ENCODE peak calls at places on chromosome 1, in four cellular contexts. N, Y, H and P are unnamed samples.

GRCh38 chr1:920506-920905 is 3.2 kb upstream of the SAMD11 start:
- DNase-seq in H (no peak), Y (peak), N (no peak), P (no peak)

GRCh38 chr1:99849413-99849743 is 783 bp upstream of the AGL start:
- DNase-seq in Y (peak), H (peak), N (peak), P (no peak)

GRCh38 chr1:228338521-228339051 is 68.0 kb downstream of the TRIM11 start:
- DNase-seq in Y (no peak), N (no peak), H (no peak), P (no peak)

GRCh38 chr1:243336163-243336562 is 80.3 kb downstream of the SDCCAG8 start:
- DNase-seq in H (no peak), Y (no peak), N (no peak), P (no peak)

GRCh38 chr1:205477759-205478247 is 22.0 kb upstream of the BLACAT1 start:
- DNase-seq in Y (peak), N (no peak), H (no peak), P (no peak)

GRCh38 chr1:109089242-109090015 is 1.1 kb upstream of the TMEM167B start:
- DNase-seq in H (no peak), Y (peak), N (no peak), P (peak)

GRCh38 chr1:93818570-93818959 is 60.4 kb downstream of the DNTTIP2 start:
- DNase-seq in H (no peak), Y (no peak), N (no peak), P (no peak)

GRCh38 chr1:29650476-29650875 is 414.2 kb downstream of the PTPRU start:
- DNase-seq in N (no peak), H (no peak), Y (no peak), P (peak)

GRCh38 chr1:15568387-15569073 is 16.3 kb downstream of the AGMAT start:
- DNase-seq in Y (no peak), H (no peak), N (no peak), P (no peak)

GRCh38 chr1:16960560-16961296 is 19.7 kb downstream of the MFAP2 start:
- DNase-seq in H (peak), Y (no peak), N (peak), P (peak)

GRCh38 chr1:112388436-112388835 is 7.6 kb upstream of the CTTNBP2NL start:
- DNase-seq in N (no peak), H (no peak), Y (no peak), P (no peak)

GRCh38 chr1:30521261-30521865 is 202.0 kb downstream of the MATN1 start:
- DNase-seq in H (no peak), N (no peak), Y (no peak), P (peak)

GRCh38 chr1:93614550-93615200 is 67.0 kb downstream of the BCAR3 start:
- DNase-seq in H (no peak), Y (peak), N (no peak), P (peak)

GRCh38 chr1:156598125-156598524 is 3.2 kb downstream of the GPATCH4 start:
- DNase-seq in H (no peak), N (no peak), Y (no peak), P (no peak)

GRCh38 chr1:159804924-159805323 is 2.8 kb downstream of the FCRL6 start:
- DNase-seq in H (no peak), N (no peak), Y (no peak), P (no peak)

GRCh38 chr1:111370871-111371270 is 56.7 kb downstream of the OVGP1 start:
- DNase-seq in N (no peak), H (no peak), Y (no peak), P (no peak)

GRCh38 chr1:59349101-59349500 is 52.2 kb downstream of the FGGY start:
- DNase-seq in N (no peak), H (no peak), Y (no peak), P (no peak)

GRCh38 chr1:58003059-58003458 is 543.5 kb downstream of the OMA1 start:
- DNase-seq in Y (no peak), N (no peak), H (no peak), P (no peak)

GRCh38 chr1:78792756-78793155 is 143.1 kb downstream of the IFI44 start:
- DNase-seq in Y (no peak), N (no peak), H (no peak), P (no peak)

GRCh38 chr1:33471416-33471815 is 1.0 kb upstream of the ZSCAN20 start:
- DNase-seq in H (no peak), Y (no peak), N (no peak), P (no peak)

GRCh38 chr1:2206813-2207488 is 12.4 kb upstream of the FAAP20 start:
- DNase-seq in N (no peak), Y (no peak), H (no peak), P (peak)

GRCh38 chr1:27807385-27807784 is 23.2 kb upstream of the PPP1R8 start:
- DNase-seq in N (no peak), H (no peak), Y (no peak), P (no peak)

GRCh38 chr1:29082519-29082918 is 41.2 kb downstream of the TMEM200B start:
- DNase-seq in Y (no peak), N (no peak), H (no peak), P (no peak)

GRCh38 chr1:81760487-81761097 is 40.1 kb upstream of the ADGRL2 start:
- DNase-seq in N (no peak), H (no peak), Y (peak), P (no peak)

GRCh38 chr1:81703736-81704463 is 96.8 kb upstream of the ADGRL2 start:
- DNase-seq in N (no peak), H (no peak), Y (peak), P (no peak)

GRCh38 chr1:112762541-112763141 is 47.5 kb upstream of the PPM1J start:
- DNase-seq in N (no peak), Y (peak), H (no peak), P (no peak)

GRCh38 chr1:109704173-109704572 is 7.9 kb upstream of the GSTM5 start:
- DNase-seq in N (no peak), Y (peak), H (no peak), P (no peak)

GRCh38 chr1:11731719-11732283 is 4.1 kb upstream of the AGTRAP start:
- DNase-seq in N (no peak), Y (peak), H (peak), P (peak)

GRCh38 chr1:62070384-62071011 is 124.2 kb upstream of the L1TD1 start:
- DNase-seq in Y (no peak), N (no peak), H (no peak), P (no peak)

GRCh38 chr1:53375440-53375839 is 47.6 kb upstream of the LRP8 start:
- DNase-seq in N (no peak), Y (no peak), H (no peak), P (peak)

GRCh38 chr1:154186177-154186576 is 5.7 kb downstream of the TPM3 start:
- DNase-seq in N (peak), Y (peak), H (peak), P (peak)

GRCh38 chr1:242535986-242536385 is 11.5 kb upstream of the PLD5 start:
- DNase-seq in H (no peak), N (no peak), Y (no peak), P (no peak)

GRCh38 chr1:230333590-230334446 is 92.3 kb downstream of the PGBD5 start:
- DNase-seq in Y (no peak), H (no peak), N (no peak), P (no peak)

GRCh38 chr1:153629343-153629665 is 1.1 kb downstream of the S100A1 start:
- DNase-seq in H (no peak), N (no peak), Y (no peak), P (no peak)

GRCh38 chr1:219529116-219529515 is 83.8 kb downstream of the ZC3H11B start:
- DNase-seq in Y (peak), H (no peak), N (no peak), P (no peak)

GRCh38 chr1:176480750-176481149 is 17.8 kb downstream of the PAPPA2 start:
- DNase-seq in N (no peak), Y (no peak), H (no peak), P (no peak)